ENCODE peak calls at places on chromosomes 2 and 18, in eight cellular contexts. O is RWPE2, C is gastrocnemius medialis, D is astrocyte of the cerebellum, X is fibroblast of villous mesenchyme, B is suprapubic skin, A is fibroblast of lung, E is AG10803. N is an unnamed sample.

GRCh38 chr18:50653402-50654093 is 93.7 kb downstream of the MAPK4 start:
- DNase-seq in O (no peak), C (peak), D (no peak), X (no peak), B (no peak), A (no peak), E (no peak), N (no peak)

GRCh38 chr2:156399224-156399949 is 36.8 kb upstream of the GPD2 start:
- DNase-seq in O (no peak), C (no peak), D (no peak), X (peak), B (no peak), A (no peak), E (peak), N (peak)

GRCh38 chr2:45134726-45135125 is 125.5 kb upstream of the SIX2 start:
- DNase-seq in O (no peak), C (no peak), D (no peak), X (peak), B (no peak), A (no peak), E (peak), N (no peak)

GRCh38 chr18:58567453-58568196 is 61.3 kb downstream of the ALPK2 start:
- DNase-seq in O (peak), C (peak), D (peak), X (peak), B (no peak), A (peak), E (peak), N (peak)

GRCh38 chr2:19806131-19806530 is 95.7 kb downstream of the TTC32 start:
- DNase-seq in O (no peak), C (no peak), D (no peak), X (no peak), B (no peak), A (no peak), E (no peak), N (no peak)

GRCh38 chr2:47908682-47909081 is 2.4 kb upstream of the FBXO11 start:
- DNase-seq in O (no peak), C (no peak), D (no peak), X (no peak), B (no peak), A (no peak), E (no peak), N (no peak)

GRCh38 chr2:181955010-181955409 is 30.6 kb upstream of the PPP1R1C start:
- DNase-seq in O (no peak), C (no peak), D (no peak), X (peak), B (no peak), A (peak), E (peak), N (peak)

GRCh38 chr2:68987051-68987503 is 12.6 kb downstream of the GKN1 start:
- DNase-seq in O (no peak), C (no peak), D (no peak), X (no peak), B (no peak), A (no peak), E (no peak), N (no peak)

GRCh38 chr2:38708900-38709321 is 42.2 kb downstream of the SRSF7 start:
- DNase-seq in O (no peak), C (no peak), D (no peak), X (no peak), B (no peak), A (no peak), E (no peak), N (no peak)

GRCh38 chr2:215882689-215883088 is 130.7 kb downstream of the MREG start:
- DNase-seq in O (no peak), C (no peak), D (no peak), X (no peak), B (no peak), A (peak), E (no peak), N (no peak)

GRCh38 chr2:74261204-74261864 is 62.9 kb downstream of the MTHFD2 start:
- DNase-seq in O (no peak), C (no peak), D (no peak), X (peak), B (no peak), A (peak), E (peak), N (peak)

GRCh38 chr18:32470136-32470712 is 458 bp downstream of the GAREM1 start:
- DNase-seq in O (no peak), C (peak), D (no peak), X (peak), B (peak), A (peak), E (peak), N (no peak)

GRCh38 chr2:36427790-36428243 is 72.2 kb downstream of the CRIM1 start:
- DNase-seq in O (no peak), C (peak), D (no peak), X (peak), B (no peak), A (peak), E (no peak), N (no peak)

GRCh38 chr2:6945087-6945813 is 28.0 kb downstream of the RNF144A start:
- DNase-seq in O (no peak), C (no peak), D (no peak), X (no peak), B (no peak), A (no peak), E (no peak), N (no peak)

GRCh38 chr2:212157011-212157410 is 381.6 kb downstream of the ERBB4 start:
- DNase-seq in O (no peak), C (no peak), D (no peak), X (no peak), B (no peak), A (peak), E (peak), N (peak)

GRCh38 chr2:190528521-190529001 is 6.0 kb downstream of the NEMP2 start:
- DNase-seq in O (no peak), C (no peak), D (no peak), X (peak), B (no peak), A (peak), E (peak), N (peak)

GRCh38 chr2:18614042-18614441 is 24.7 kb upstream of the NT5C1B start:
- DNase-seq in O (no peak), C (no peak), D (no peak), X (no peak), B (no peak), A (peak), E (no peak), N (peak)

GRCh38 chr2:9708683-9709538 is 78.1 kb upstream of the YWHAQ start:
- DNase-seq in O (no peak), C (no peak), D (no peak), X (peak), B (no peak), A (peak), E (no peak), N (no peak)

GRCh38 chr18:79395761-79396404 is at the start of gene NFATC1:
- DNase-seq in O (peak), C (peak), D (no peak), X (peak), B (no peak), A (peak), E (peak), N (peak)

GRCh38 chr18:48017625-48018024 is 87.2 kb upstream of the SMAD2 start:
- DNase-seq in O (no peak), C (no peak), D (no peak), X (peak), B (peak), A (no peak), E (peak), N (no peak)

GRCh38 chr2:134668821-134669220 is 50.0 kb downstream of the TMEM163 start:
- DNase-seq in O (no peak), C (no peak), D (peak), X (no peak), B (no peak), A (peak), E (no peak), N (peak)

GRCh38 chr2:239357954-239358754 is 42.7 kb downstream of the HDAC4 start:
- DNase-seq in O (no peak), C (no peak), D (no peak), X (peak), B (no peak), A (peak), E (peak), N (peak)

GRCh38 chr2:144849612-144850011 is 329.7 kb upstream of the ZEB2 start:
- DNase-seq in O (no peak), C (no peak), D (no peak), X (no peak), B (no peak), A (no peak), E (peak), N (no peak)

GRCh38 chr2:40439473-40439872 is 12.4 kb downstream of the SLC8A1 start:
- DNase-seq in O (no peak), C (no peak), D (no peak), X (no peak), B (no peak), A (peak), E (peak), N (peak)

GRCh38 chr18:77160515-77160914 is 27.9 kb upstream of the MBP start:
- DNase-seq in O (no peak), C (no peak), D (no peak), X (no peak), B (no peak), A (no peak), E (no peak), N (no peak)

GRCh38 chr18:51077217-51077616 is 47.2 kb downstream of the SMAD4 start:
- DNase-seq in O (no peak), C (no peak), D (peak), X (peak), B (no peak), A (peak), E (peak), N (peak)

GRCh38 chr2:128145651-128146050 is 54.7 kb downstream of the UGGT1 start:
- DNase-seq in O (no peak), C (no peak), D (peak), X (no peak), B (no peak), A (peak), E (no peak), N (peak)

GRCh38 chr2:45823723-45824206 is 172.3 kb downstream of the PRKCE start:
- DNase-seq in O (no peak), C (peak), D (no peak), X (no peak), B (peak), A (no peak), E (peak), N (no peak)

GRCh38 chr18:13257361-13257980 is 38.9 kb downstream of the LDLRAD4 start:
- DNase-seq in O (no peak), C (no peak), D (no peak), X (no peak), B (peak), A (no peak), E (no peak), N (no peak)

GRCh38 chr2:118123561-118124232 is 35.4 kb downstream of the INSIG2 start:
- DNase-seq in O (peak), C (no peak), D (peak), X (peak), B (no peak), A (peak), E (peak), N (peak)

GRCh38 chr2:233353101-233353768 is 1.1 kb upstream of the DGKD start:
- DNase-seq in O (no peak), C (peak), D (no peak), X (no peak), B (no peak), A (no peak), E (no peak), N (no peak)

GRCh38 chr2:55986001-55986400 is 62.4 kb upstream of the EFEMP1 start:
- DNase-seq in O (no peak), C (no peak), D (no peak), X (no peak), B (no peak), A (no peak), E (no peak), N (no peak)

GRCh38 chr2:24083567-24084385 is 858 bp downstream of the TP53I3 start:
- DNase-seq in O (peak), C (no peak), D (peak), X (peak), B (no peak), A (peak), E (peak), N (peak)

GRCh38 chr2:119691189-119691588 is 12.2 kb downstream of the TMEM177 start:
- DNase-seq in O (no peak), C (peak), D (no peak), X (no peak), B (no peak), A (no peak), E (no peak), N (no peak)
- H3K4me3 ChIP-seq in O (no peak), C (no peak), D (no peak), X (no peak), B (no peak), A (no peak), E (no peak), N (no peak)

GRCh38 chr2:202104286-202104870 is 31.3 kb downstream of the KIAA2012 start:
- DNase-seq in O (no peak), C (no peak), D (no peak), X (peak), B (no peak), A (peak), E (peak), N (peak)
- TF ChIP-seq CTCF in O (peak), C (peak), D (peak), X (peak), B (no peak), A (peak), E (peak), N (peak)

DNA sequence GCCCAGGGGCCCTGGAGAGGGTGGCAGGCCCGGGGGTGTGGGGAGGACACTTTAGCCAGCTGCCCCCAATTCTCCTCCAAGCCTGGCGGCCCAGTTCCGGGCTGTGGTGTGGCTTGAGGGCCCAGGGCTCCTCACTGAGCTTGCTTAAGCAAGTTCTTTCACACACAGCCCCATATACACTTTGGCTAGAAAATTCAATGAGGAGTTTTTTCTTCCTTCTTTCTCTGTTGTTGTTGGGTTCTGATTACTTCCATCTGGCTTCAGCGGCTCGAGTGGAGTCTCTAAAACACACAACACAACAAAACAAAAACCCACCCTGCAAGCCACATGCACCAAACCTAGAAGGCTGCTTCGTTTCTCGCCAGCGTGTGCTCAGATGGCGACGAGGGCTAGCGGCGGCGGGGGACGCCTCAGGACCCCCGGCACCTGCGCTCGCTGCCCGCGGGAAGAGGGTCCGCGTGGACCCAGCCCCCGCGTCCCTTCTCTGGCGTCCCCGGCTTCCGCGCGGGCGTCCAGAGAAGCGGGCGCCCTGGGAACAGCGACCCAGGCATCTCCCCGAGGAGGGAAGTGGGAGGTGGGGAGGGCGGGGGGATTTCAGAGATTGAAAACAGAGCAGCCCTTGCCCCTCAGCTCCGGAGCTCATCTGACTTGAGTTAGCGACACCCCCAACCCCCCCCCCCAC is 597 bp upstream of the GLI2 start:
- DNase-seq in O (no peak), C (no peak), D (no peak), X (peak), B (peak), A (no peak), E (peak), N (no peak)
- H3K4me3 ChIP-seq in O (peak), C (peak), D (peak), X (peak), B (peak), A (peak), E (peak), N (peak)

GRCh38 chr18:40440088-40440487 is 1514.9 kb upstream of the PIK3C3 start:
- DNase-seq in O (no peak), C (no peak), D (no peak), X (no peak), B (no peak), A (no peak), E (no peak), N (no peak)

GRCh38 chr18:40437517-40437916 is 1517.5 kb upstream of the PIK3C3 start:
- DNase-seq in O (no peak), C (no peak), D (no peak), X (no peak), B (no peak), A (peak), E (no peak), N (no peak)
- TF ChIP-seq CTCF in O (no peak), C (no peak), D (no peak), X (no peak), B (no peak), A (no peak), E (no peak), N (no peak)

GRCh38 chr2:169887120-169887519 is 59.9 kb downstream of the UBR3 start:
- DNase-seq in O (no peak), C (no peak), D (no peak), X (no peak), B (no peak), A (no peak), E (no peak), N (no peak)
- H3K4me3 ChIP-seq in O (no peak), C (no peak), D (no peak), X (no peak), B (no peak), A (no peak), E (no peak), N (no peak)

GRCh38 chr2:65710779-65711295 is 278.4 kb upstream of the SPRED2 start:
- DNase-seq in O (no peak), C (no peak), D (no peak), X (peak), B (no peak), A (peak), E (peak), N (no peak)
- TF ChIP-seq CTCF in O (peak), C (no peak), D (peak), X (peak), B (no peak), A (peak), E (peak), N (peak)

GRCh38 chr18:60372141-60372540 is 434 bp downstream of the MC4R start:
- DNase-seq in O (no peak), C (no peak), D (no peak), X (no peak), B (no peak), A (no peak), E (no peak), N (no peak)

GRCh38 chr18:60377778-60378469 is 5.3 kb upstream of the MC4R start:
- DNase-seq in O (no peak), C (no peak), D (no peak), X (peak), B (no peak), A (no peak), E (peak), N (no peak)

GRCh38 chr18:60372598-60372997 is at the start of gene MC4R:
- DNase-seq in O (no peak), C (no peak), D (peak), X (peak), B (no peak), A (peak), E (peak), N (peak)
- H3K4me3 ChIP-seq in O (no peak), C (no peak), D (peak), X (no peak), B (peak), A (no peak), E (peak), N (peak)

N was measured in astrocyte of the spinal cord.